ENCODE peak calls at places on chromosome 11, in five cellular contexts. N is hippocampal formation; L is CD8-positive, alpha-beta memory T cell; X is GM18507; I is retinal pigment epithelial cell. K is an unnamed sample.
A peak's percentile ranks its signal among the peaks of the same experiment; 100 is the strongest.

GRCh38 chr11:108500721-108501120 is 2.5 kb upstream of the POGLUT3 start:
- DNase-seq in N (no peak), X (no peak), L (no peak), I (no peak), K (no peak)

GRCh38 chr11:108518581-108518980 is 20.4 kb upstream of the POGLUT3 start:
- DNase-seq in X (no peak), I (no peak), L (no peak), N (no peak), K (no peak)

GRCh38 chr11:16853859-16854258 is 115.4 kb downstream of the C11orf58 start:
- DNase-seq in X (no peak), I (no peak), N (no peak), L (no peak), K (no peak)

GRCh38 chr11:113334183-113334582 is 19.8 kb downstream of the TTC12 start:
- DNase-seq in X (no peak), I (no peak), L (no peak), N (no peak), K (no peak)

GRCh38 chr11:67458266-67458665 is 3.1 kb downstream of the CABP4 start:
- DNase-seq in L (no peak), I (no peak), N (no peak), X (no peak), K (no peak)

GRCh38 chr11:120197254-120197891 is 13.5 kb upstream of the OAF start:
- DNase-seq in N (peak; percentile 53), I (no peak), X (no peak), L (no peak), K (no peak)

GRCh38 chr11:86453290-86454030 is 78.8 kb downstream of the CCDC81 start:
- DNase-seq in I (no peak), N (no peak), L (no peak), X (no peak), K (peak; percentile 69)

GRCh38 chr11:23112987-23113886 is 253.0 kb upstream of the CCDC179 start:
- DNase-seq in N (no peak), X (peak; percentile 17), L (no peak), I (peak; percentile 33), K (no peak)

GRCh38 chr11:61541568-61541967 is 33.0 kb downstream of the LRRC10B start:
- DNase-seq in X (no peak), N (no peak), I (no peak), L (no peak), K (no peak)